ENCODE peak calls at places on chromosomes 2 and 18, in ten cellular contexts. A, D, I, Y, W, O, X, C, F and L are unnamed samples. For H3K27me3 and H3K36me3, the result is how much of the 10 kb centered on the place peaks cover.

GRCh38 chr18:48296581-48296980 is 112.6 kb downstream of the ZBTB7C start:
- DNase-seq in A (no peak), D (no peak), I (no peak), Y (no peak), W (no peak), O (no peak), X (peak), C (no peak), F (no peak), L (no peak)

GRCh38 chr2:20596973-20597867 is 53.7 kb downstream of the HS1BP3 start:
- DNase-seq in A (no peak), D (no peak), I (no peak), Y (no peak), W (peak), O (no peak), X (no peak), C (no peak), F (peak), L (no peak)

GRCh38 chr18:10499230-10499629 is 26.6 kb upstream of the NAPG start:
- DNase-seq in A (no peak), D (no peak), I (no peak), Y (no peak), W (no peak), O (no peak), X (no peak), C (no peak), F (no peak), L (no peak)

GRCh38 chr2:1613731-1614354 is 130.5 kb downstream of the PXDN start:
- DNase-seq in A (no peak), D (no peak), I (no peak), Y (no peak), W (no peak), O (peak), X (no peak), C (no peak), F (no peak), L (peak)

GRCh38 chr2:104853926-104854506 is at the start of gene POU3F3:
- DNase-seq in A (no peak), D (peak), I (no peak), Y (no peak), W (peak), O (peak), X (peak), C (peak), F (no peak), L (peak)

GRCh38 chr2:46071074-46071473 is 226.1 kb upstream of the EPAS1 start:
- DNase-seq in A (no peak), D (no peak), I (no peak), Y (no peak), W (no peak), O (no peak), X (no peak), C (no peak), F (no peak), L (no peak)

GRCh38 chr2:40062381-40062780 is 283.3 kb upstream of the THUMPD2 start:
- DNase-seq in A (no peak), D (no peak), I (no peak), Y (no peak), W (no peak), O (no peak), X (no peak), C (no peak), F (no peak), L (no peak)

GRCh38 chr2:236351966-236352525 is 87.8 kb upstream of the ASB18 start:
- DNase-seq in A (no peak), D (no peak), I (no peak), Y (no peak), W (no peak), O (no peak), X (peak), C (no peak), F (no peak), L (no peak)

GRCh38 chr2:42999391-42999811 is 207.0 kb upstream of the HAAO start:
- DNase-seq in A (no peak), D (no peak), I (no peak), Y (no peak), W (no peak), O (no peak), X (no peak), C (no peak), F (no peak), L (no peak)

GRCh38 chr2:232854082-232854481 is 16.0 kb upstream of the SNORC start:
- DNase-seq in A (no peak), D (no peak), I (no peak), Y (no peak), W (no peak), O (peak), X (peak), C (no peak), F (no peak), L (no peak)

GRCh38 chr18:71529708-71530303 is 1014.3 kb downstream of the CBLN2 start:
- DNase-seq in A (no peak), D (no peak), I (no peak), Y (no peak), W (no peak), O (peak), X (no peak), C (no peak), F (no peak), L (no peak)

GRCh38 chr2:138364554-138365162 is 136.9 kb upstream of the SPOPL start:
- DNase-seq in A (no peak), D (no peak), I (no peak), Y (no peak), W (no peak), O (peak), X (no peak), C (no peak), F (no peak), L (no peak)

GRCh38 chr18:70446063-70446462 is 157.2 kb downstream of the SOCS6 start:
- DNase-seq in A (no peak), D (no peak), I (no peak), Y (no peak), W (no peak), O (no peak), X (no peak), C (no peak), F (no peak), L (no peak)
- H3K4me3 ChIP-seq in A (no peak), D (no peak), I (no peak), Y (no peak), W (no peak), O (no peak), X (no peak), C (no peak), F (no peak), L (no peak)

GRCh38 chr2:231204581-231204980 is 6.2 kb downstream of the ARMC9 start:
- DNase-seq in A (no peak), D (no peak), I (no peak), Y (no peak), W (no peak), O (no peak), X (no peak), C (no peak), F (no peak), L (no peak)

GRCh38 chr2:231201475-231201814 is 3.0 kb downstream of the ARMC9 start:
- DNase-seq in A (no peak), D (no peak), I (no peak), Y (no peak), W (no peak), O (peak), X (no peak), C (no peak), F (no peak), L (no peak)

GRCh38 chr2:231204146-231204545 is 5.7 kb downstream of the ARMC9 start:
- DNase-seq in A (no peak), D (no peak), I (no peak), Y (no peak), W (no peak), O (no peak), X (no peak), C (no peak), F (no peak), L (no peak)

GRCh38 chr2:231200805-231201474 is 2.5 kb downstream of the ARMC9 start:
- DNase-seq in A (no peak), D (no peak), I (no peak), Y (no peak), W (no peak), O (peak), X (peak), C (no peak), F (peak), L (no peak)

GRCh38 chr2:231203087-231203486 is 4.7 kb downstream of the ARMC9 start:
- DNase-seq in A (no peak), D (no peak), I (no peak), Y (no peak), W (no peak), O (no peak), X (no peak), C (no peak), F (no peak), L (no peak)
- H3K27me3 ChIP-seq in A (under half), D (under half), I (under half), Y (under half), W (under half), O (under half), X (under half), C (under half), F (under half), L (under half)

GRCh38 chr2:147099845-147100244 is 745.0 kb upstream of the ACVR2A start:
- DNase-seq in A (no peak), D (no peak), I (no peak), Y (no peak), W (no peak), O (no peak), X (no peak), C (no peak), F (no peak), L (no peak)
- H3K36me3 ChIP-seq in A (under half), D (under half), I (under half), Y (under half), W (under half), O (under half), X (under half), C (under half), F (under half), L (under half)

DNA sequence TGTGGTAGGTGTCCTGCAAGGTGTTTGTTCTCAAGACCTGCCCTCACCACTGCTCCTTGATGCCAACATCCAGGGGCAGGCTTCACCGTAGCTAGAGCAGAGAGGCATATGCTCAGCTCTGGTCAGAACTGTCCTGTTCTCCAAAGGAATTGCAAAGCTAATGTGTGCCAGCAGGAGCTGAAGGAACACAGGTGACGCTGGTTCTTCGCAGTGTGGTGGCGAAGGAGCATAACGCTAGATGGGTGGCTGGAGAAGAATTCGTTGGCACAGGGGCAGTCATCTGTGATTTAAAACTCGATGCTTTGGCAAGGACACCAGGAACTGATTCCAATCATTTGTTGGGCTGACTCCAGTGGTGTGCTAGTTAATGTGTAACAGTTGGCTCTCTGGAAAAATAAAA is 11.4 kb upstream of the PER2 start:
- DNase-seq in A (no peak), D (no peak), I (no peak), Y (no peak), W (no peak), O (no peak), X (no peak), C (no peak), F (no peak), L (no peak)
- H3K4me3 ChIP-seq in A (no peak), D (no peak), I (no peak), Y (no peak), W (no peak), O (no peak), X (no peak), C (no peak), F (no peak), L (no peak)